ENCODE peak calls at places on chromosomes 13 and 19, in six cellular contexts. C is cardiac muscle cell, I is WTC11, R is breast epithelium, T is uterus, F is stomach. O is an unnamed sample.

GRCh38 chr13:24348385-24348784 is 39.0 kb downstream of the C1QTNF9 start:
- DNase-seq in C (no peak), I (no peak), R (no peak), T (no peak), F (no peak), O (no peak)

GRCh38 chr13:73902296-73902695 is 231.9 kb downstream of the KLF12 start:
- DNase-seq in C (no peak), I (no peak), R (no peak), T (no peak), F (no peak), O (no peak)

GRCh38 chr13:46756977-46757376 is 40.0 kb downstream of the ESD start:
- DNase-seq in C (no peak), I (no peak), R (no peak), T (no peak), F (no peak), O (no peak)

GRCh38 chr19:43639507-43640423 is at the start of gene CADM4:
- DNase-seq in C (peak; percentile 71), I (peak; percentile 38), R (peak; percentile 54), T (peak; percentile 33), F (peak; percentile 43), O (peak; percentile 39)

GRCh38 chr19:48556163-48556562 is 4.2 kb downstream of the SULT2B1 start:
- DNase-seq in C (no peak), I (no peak), R (no peak), T (no peak), F (no peak), O (no peak)

GRCh38 chr19:18464646-18465045 is 26.7 kb upstream of the ISYNA1 start:
- DNase-seq in C (no peak), I (no peak), R (peak; percentile 80), T (peak; percentile 79), F (peak; percentile 80), O (no peak)

GRCh38 chr19:34066007-34066656 is 106.2 kb upstream of the LSM14A start:
- DNase-seq in C (peak; percentile 7), I (no peak), R (no peak), T (no peak), F (no peak), O (no peak)

GRCh38 chr19:12946092-12946845 is 607 bp downstream of the RAD23A start:
- DNase-seq in C (peak; percentile 91), I (peak; percentile 89), R (peak; percentile 75), T (peak; percentile 72), F (peak; percentile 77), O (no peak)

GRCh38 chr19:21463449-21464105 is 41.8 kb upstream of the ZNF429 start:
- DNase-seq in C (peak; percentile 92), I (peak; percentile 85), R (no peak), T (no peak), F (peak; percentile 41), O (peak; percentile 85)

GRCh38 chr13:50629497-50629896 is 214.0 kb downstream of the DLEU7 start:
- DNase-seq in C (no peak), I (no peak), R (no peak), T (no peak), F (no peak), O (no peak)

GRCh38 chr19:18629166-18630088 is 7.4 kb upstream of the KLHL26 start:
- DNase-seq in C (no peak), I (no peak), R (no peak), T (no peak), F (no peak), O (no peak)

GRCh38 chr13:60431108-60431700 is 34.2 kb downstream of the TDRD3 start:
- DNase-seq in C (peak; percentile 73), I (no peak), R (no peak), T (no peak), F (no peak), O (no peak)

GRCh38 chr13:99800004-99800403 is 171.6 kb downstream of the ZIC5 start:
- DNase-seq in C (no peak), I (no peak), R (no peak), T (no peak), F (no peak), O (no peak)

GRCh38 chr13:75759531-75759930 is 123.4 kb downstream of the LMO7 start:
- DNase-seq in C (no peak), I (no peak), R (no peak), T (no peak), F (no peak), O (no peak)

GRCh38 chr13:75762967-75763366 is 126.8 kb downstream of the LMO7 start:
- DNase-seq in C (no peak), I (no peak), R (no peak), T (no peak), F (no peak), O (no peak)

GRCh38 chr13:75761373-75761772 is 125.2 kb downstream of the LMO7 start:
- DNase-seq in C (no peak), I (no peak), R (no peak), T (no peak), F (no peak), O (no peak)

GRCh38 chr13:75762066-75762937 is 126.2 kb downstream of the LMO7 start:
- DNase-seq in C (no peak), I (no peak), R (no peak), T (no peak), F (peak; percentile 26), O (no peak)

DNA sequence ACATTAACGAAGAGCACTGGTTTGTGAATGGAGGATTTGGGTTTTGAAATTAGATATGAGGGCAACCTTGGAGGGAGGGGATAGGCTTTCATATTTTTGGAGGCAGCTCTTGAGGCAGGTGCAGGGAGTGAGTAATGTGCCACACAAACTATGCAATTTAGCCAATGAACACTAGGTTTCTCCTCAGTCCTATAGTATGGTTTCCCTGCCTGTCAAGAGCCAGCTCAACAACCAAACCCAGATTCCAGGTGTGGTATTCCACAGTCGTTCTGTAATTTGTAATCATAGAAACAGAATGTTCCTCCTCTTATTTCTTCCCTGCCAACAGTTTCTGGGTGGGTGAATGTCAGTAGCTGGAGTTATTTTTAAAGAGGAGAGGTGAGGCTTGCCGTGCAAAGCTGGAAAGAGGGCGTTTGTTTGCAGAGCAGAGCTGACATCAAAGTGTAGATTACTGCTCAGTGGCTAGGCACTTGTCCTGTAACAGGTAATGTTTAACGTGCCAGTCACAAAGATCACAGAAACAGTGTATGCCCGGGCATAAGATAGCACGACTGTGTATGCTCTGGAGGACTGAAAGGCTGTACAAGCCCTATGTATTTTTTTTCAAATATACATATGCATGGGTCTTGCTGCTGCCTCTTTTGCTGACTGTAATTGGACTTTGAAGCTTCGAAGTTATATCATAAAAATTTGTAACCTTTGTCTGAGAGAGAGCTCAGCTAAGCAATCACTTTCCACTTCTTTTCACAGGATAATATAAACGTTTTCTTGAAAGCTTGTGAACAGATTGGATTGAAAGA is 124.3 kb downstream of the LMO7 start:
- DNase-seq in C (peak; percentile 40), I (no peak), R (no peak), T (no peak), F (peak; percentile 85), O (no peak)
- TF ChIP-seq CTCF in C (no peak), I (no peak), R (no peak), T (no peak), F (peak; percentile 19), O (no peak)

DNA sequence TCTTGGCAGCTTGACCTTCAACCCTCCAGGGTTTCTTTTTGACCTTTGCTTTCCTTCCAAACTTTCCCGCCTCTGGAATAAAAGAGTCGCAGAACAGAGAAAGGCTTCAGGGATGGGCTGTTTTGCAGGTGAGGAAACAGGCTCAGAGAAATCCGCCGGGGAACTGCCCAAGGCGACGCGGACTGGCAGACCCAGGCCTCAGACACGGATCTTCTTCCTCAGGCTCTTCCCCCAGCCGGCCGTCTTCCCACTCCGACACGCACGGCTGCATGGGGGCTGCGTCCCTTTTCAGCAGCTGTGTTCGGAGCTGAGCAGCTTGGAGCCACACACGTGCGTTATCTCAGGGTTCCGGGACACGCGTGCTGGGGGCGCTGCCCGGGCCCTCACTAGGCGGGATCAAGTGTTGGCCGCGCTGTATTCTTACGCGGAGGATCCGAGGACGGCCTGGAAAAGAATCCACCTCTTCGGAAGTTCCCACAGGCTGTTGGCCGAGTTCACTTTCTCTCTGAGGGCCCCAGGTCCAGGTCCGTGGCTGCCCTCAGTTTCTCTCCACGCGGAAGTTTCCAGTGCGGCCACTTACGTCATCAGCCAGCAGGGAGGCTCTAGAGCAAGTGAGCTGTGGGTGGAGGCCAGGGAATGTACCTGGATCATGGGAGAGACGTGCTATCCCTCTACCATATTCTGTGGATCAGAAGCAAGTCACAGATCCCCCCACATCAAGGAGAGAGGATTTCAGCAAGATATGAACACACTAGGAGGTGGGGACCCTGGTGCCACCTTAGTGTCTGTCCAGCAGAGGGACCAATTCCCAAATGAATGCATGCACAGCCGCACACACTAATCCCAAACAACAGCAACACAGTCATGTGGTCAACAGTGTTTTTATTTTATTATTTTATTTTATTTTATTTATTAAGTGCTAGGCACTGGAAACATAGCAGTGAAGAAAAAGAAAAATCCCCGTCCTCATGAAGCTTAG is 100.4 kb downstream of the ING1 start:
- DNase-seq in C (no peak), I (no peak), R (no peak), T (no peak), F (no peak), O (no peak)
- TF ChIP-seq CTCF in C (no peak), I (no peak), R (no peak), T (no peak), F (no peak), O (no peak)

GRCh38 chr13:27960362-27961226 is 8.5 kb downstream of the CDX2 start:
- DNase-seq in C (peak; percentile 50), I (peak; percentile 89), R (peak; percentile 76), T (no peak), F (peak; percentile 81), O (peak; percentile 19)
- TF ChIP-seq CTCF in C (peak; percentile 45), I (peak; percentile 55), R (no peak), T (no peak), F (peak; percentile 54), O (peak; percentile 22)

GRCh38 chr19:23481043-23481442 is 85.8 kb upstream of the ZNF91 start:
- DNase-seq in C (no peak), I (no peak), R (no peak), T (no peak), F (no peak), O (no peak)
- TF ChIP-seq CTCF in C (no peak), I (no peak), R (no peak), T (no peak), F (no peak), O (no peak)

DNA sequence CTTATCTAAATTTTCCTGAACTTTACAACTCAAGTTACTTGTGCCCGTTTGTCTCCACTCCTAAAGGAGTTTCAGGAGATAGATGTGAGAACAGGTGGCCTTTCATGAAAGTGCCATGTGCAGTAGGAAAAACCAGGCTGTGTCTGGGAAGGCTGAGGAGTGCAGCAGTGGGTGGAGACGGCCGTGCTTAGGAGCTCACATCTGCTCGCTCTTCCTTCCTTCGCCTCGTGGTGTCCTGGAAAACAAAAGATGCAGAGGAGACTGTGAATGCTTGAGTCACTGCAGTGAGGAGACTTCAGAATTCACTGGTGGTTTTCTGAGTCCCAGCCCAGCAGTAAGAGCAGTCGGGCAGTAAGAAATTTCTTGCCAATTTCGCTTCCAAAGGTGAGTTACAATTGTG is 138.4 kb upstream of the RNF113B start:
- DNase-seq in C (no peak), I (no peak), R (no peak), T (no peak), F (no peak), O (no peak)
- TF ChIP-seq CTCF in C (no peak), I (no peak), R (no peak), T (no peak), F (no peak), O (no peak)

O was measured in D721Med.